ENCODE peak calls at places on chromosomes 7 and 10, in seven cellular contexts. One of them, this sample, is unnamed.

GRCh38 chr10:132292972-132293415 is 14.8 kb downstream of the STK32C start:
- DNase-seq in PC-9: no peak
- DNase-seq in CD4-positive, alpha-beta T cell: no peak
- DNase-seq in HL-60: no peak
- DNase-seq in fibroblast of lung: no peak
- DNase-seq in GM12865: no peak
- DNase-seq in astrocyte: no peak
- DNase-seq in this sample: no peak

GRCh38 chr7:130960208-130960988 is 226.4 kb upstream of the KLF14 start:
- DNase-seq in PC-9: peak
- DNase-seq in CD4-positive, alpha-beta T cell: peak
- DNase-seq in HL-60: peak
- DNase-seq in fibroblast of lung: peak
- DNase-seq in GM12865: peak
- DNase-seq in astrocyte: peak
- DNase-seq in this sample: peak

GRCh38 chr7:123624527-123625183 is 23.0 kb downstream of the ASB15 start:
- DNase-seq in PC-9: no peak
- DNase-seq in CD4-positive, alpha-beta T cell: peak
- DNase-seq in HL-60: peak
- DNase-seq in fibroblast of lung: no peak
- DNase-seq in GM12865: peak
- DNase-seq in astrocyte: no peak
- DNase-seq in this sample: peak

GRCh38 chr10:44674536-44674935 is 236.6 kb upstream of the TMEM72 start:
- DNase-seq in PC-9: no peak
- DNase-seq in CD4-positive, alpha-beta T cell: no peak
- DNase-seq in HL-60: no peak
- DNase-seq in fibroblast of lung: no peak
- DNase-seq in GM12865: no peak
- DNase-seq in astrocyte: no peak
- DNase-seq in this sample: no peak

GRCh38 chr10:95408148-95408930 is 117.5 kb upstream of the PDLIM1 start:
- DNase-seq in PC-9: peak
- DNase-seq in CD4-positive, alpha-beta T cell: no peak
- DNase-seq in HL-60: no peak
- DNase-seq in fibroblast of lung: no peak
- DNase-seq in GM12865: no peak
- DNase-seq in astrocyte: no peak
- DNase-seq in this sample: no peak

GRCh38 chr10:59561397-59562121 is 148.1 kb downstream of the SLC16A9 start:
- DNase-seq in PC-9: no peak
- DNase-seq in CD4-positive, alpha-beta T cell: no peak
- DNase-seq in HL-60: no peak
- DNase-seq in fibroblast of lung: peak
- DNase-seq in GM12865: no peak
- DNase-seq in astrocyte: peak
- DNase-seq in this sample: no peak

GRCh38 chr7:73533742-73534141 is 11.6 kb upstream of the BAZ1B start:
- DNase-seq in PC-9: no peak
- DNase-seq in CD4-positive, alpha-beta T cell: no peak
- DNase-seq in HL-60: no peak
- DNase-seq in fibroblast of lung: no peak
- DNase-seq in GM12865: no peak
- DNase-seq in astrocyte: no peak
- DNase-seq in this sample: no peak

GRCh38 chr10:4352566-4352961 is 473.4 kb upstream of the AKR1E2 start:
- DNase-seq in PC-9: no peak
- DNase-seq in CD4-positive, alpha-beta T cell: no peak
- DNase-seq in HL-60: no peak
- DNase-seq in fibroblast of lung: peak
- DNase-seq in GM12865: no peak
- DNase-seq in astrocyte: peak
- DNase-seq in this sample: no peak

GRCh38 chr10:124591123-124591495 is 129.5 kb downstream of the LHPP start:
- DNase-seq in PC-9: no peak
- DNase-seq in CD4-positive, alpha-beta T cell: no peak
- DNase-seq in HL-60: no peak
- DNase-seq in fibroblast of lung: no peak
- DNase-seq in GM12865: no peak
- DNase-seq in astrocyte: no peak
- DNase-seq in this sample: no peak

GRCh38 chr7:34991938-34992840 is 45.1 kb downstream of the DPY19L1 start:
- DNase-seq in PC-9: no peak
- DNase-seq in CD4-positive, alpha-beta T cell: no peak
- DNase-seq in HL-60: no peak
- DNase-seq in fibroblast of lung: peak
- DNase-seq in GM12865: peak
- DNase-seq in astrocyte: peak
- DNase-seq in this sample: peak

GRCh38 chr7:157574120-157574519 is 237.3 kb downstream of the DNAJB6 start:
- DNase-seq in PC-9: no peak
- DNase-seq in CD4-positive, alpha-beta T cell: no peak
- DNase-seq in HL-60: no peak
- DNase-seq in fibroblast of lung: no peak
- DNase-seq in GM12865: no peak
- DNase-seq in astrocyte: no peak
- DNase-seq in this sample: no peak

GRCh38 chr10:44233561-44234470 is 151.1 kb downstream of the CXCL12 start:
- DNase-seq in PC-9: no peak
- DNase-seq in CD4-positive, alpha-beta T cell: no peak
- DNase-seq in HL-60: no peak
- DNase-seq in fibroblast of lung: peak
- DNase-seq in GM12865: no peak
- DNase-seq in astrocyte: peak
- DNase-seq in this sample: no peak

GRCh38 chr10:3887885-3888476 is 103.0 kb upstream of the KLF6 start:
- DNase-seq in PC-9: peak
- DNase-seq in CD4-positive, alpha-beta T cell: peak
- DNase-seq in HL-60: no peak
- DNase-seq in fibroblast of lung: peak
- DNase-seq in GM12865: peak
- DNase-seq in astrocyte: peak
- DNase-seq in this sample: peak

GRCh38 chr10:130744631-130745030 is 566.9 kb downstream of the TCERG1L start:
- DNase-seq in PC-9: no peak
- DNase-seq in CD4-positive, alpha-beta T cell: no peak
- DNase-seq in HL-60: no peak
- DNase-seq in fibroblast of lung: no peak
- DNase-seq in GM12865: no peak
- DNase-seq in astrocyte: no peak
- DNase-seq in this sample: no peak

GRCh38 chr7:45500257-45500656 is 73.9 kb upstream of the ADCY1 start:
- DNase-seq in PC-9: no peak
- DNase-seq in CD4-positive, alpha-beta T cell: no peak
- DNase-seq in HL-60: no peak
- DNase-seq in fibroblast of lung: no peak
- DNase-seq in GM12865: no peak
- DNase-seq in astrocyte: no peak
- DNase-seq in this sample: no peak

GRCh38 chr7:47333959-47334358 is 248.0 kb downstream of the TNS3 start:
- DNase-seq in PC-9: no peak
- DNase-seq in CD4-positive, alpha-beta T cell: no peak
- DNase-seq in HL-60: no peak
- DNase-seq in fibroblast of lung: no peak
- DNase-seq in GM12865: no peak
- DNase-seq in astrocyte: no peak
- DNase-seq in this sample: no peak

GRCh38 chr7:139034855-139035587 is 821 bp downstream of the ZC3HAV1L start:
- DNase-seq in PC-9: no peak
- DNase-seq in CD4-positive, alpha-beta T cell: no peak
- DNase-seq in HL-60: no peak
- DNase-seq in fibroblast of lung: peak
- DNase-seq in GM12865: peak
- DNase-seq in astrocyte: peak
- DNase-seq in this sample: peak

GRCh38 chr7:111752022-111752582 is 189.8 kb upstream of the IMMP2L start:
- DNase-seq in PC-9: no peak
- DNase-seq in CD4-positive, alpha-beta T cell: peak
- DNase-seq in HL-60: peak
- DNase-seq in fibroblast of lung: peak
- DNase-seq in GM12865: peak
- DNase-seq in astrocyte: no peak
- DNase-seq in this sample: peak

GRCh38 chr7:49805686-49806085 is 32.2 kb downstream of the VWC2 start:
- DNase-seq in PC-9: no peak
- DNase-seq in CD4-positive, alpha-beta T cell: no peak
- DNase-seq in HL-60: no peak
- DNase-seq in fibroblast of lung: no peak
- DNase-seq in GM12865: no peak
- DNase-seq in astrocyte: no peak
- DNase-seq in this sample: no peak

GRCh38 chr7:49803812-49804211 is 30.4 kb downstream of the VWC2 start:
- DNase-seq in PC-9: no peak
- DNase-seq in CD4-positive, alpha-beta T cell: no peak
- DNase-seq in HL-60: no peak
- DNase-seq in fibroblast of lung: no peak
- DNase-seq in GM12865: no peak
- DNase-seq in astrocyte: no peak
- DNase-seq in this sample: no peak

GRCh38 chr7:49802600-49802999 is 29.2 kb downstream of the VWC2 start:
- DNase-seq in PC-9: no peak
- DNase-seq in CD4-positive, alpha-beta T cell: no peak
- DNase-seq in HL-60: no peak
- DNase-seq in fibroblast of lung: no peak
- DNase-seq in GM12865: no peak
- DNase-seq in astrocyte: no peak
- DNase-seq in this sample: no peak

GRCh38 chr7:49797987-49798660 is 24.7 kb downstream of the VWC2 start:
- DNase-seq in PC-9: no peak
- DNase-seq in CD4-positive, alpha-beta T cell: no peak
- DNase-seq in HL-60: no peak
- DNase-seq in fibroblast of lung: no peak
- DNase-seq in GM12865: no peak
- DNase-seq in astrocyte: no peak
- DNase-seq in this sample: no peak

GRCh38 chr7:49800031-49800430 is 26.6 kb downstream of the VWC2 start:
- DNase-seq in PC-9: no peak
- DNase-seq in CD4-positive, alpha-beta T cell: no peak
- DNase-seq in HL-60: no peak
- DNase-seq in fibroblast of lung: no peak
- DNase-seq in GM12865: no peak
- DNase-seq in astrocyte: no peak
- DNase-seq in this sample: no peak
- TF ChIP-seq CTCF in PC-9: no peak
- TF ChIP-seq CTCF in CD4-positive, alpha-beta T cell: no peak
- TF ChIP-seq CTCF in HL-60: no peak
- TF ChIP-seq CTCF in fibroblast of lung: no peak
- TF ChIP-seq CTCF in GM12865: no peak
- TF ChIP-seq CTCF in astrocyte: no peak
- TF ChIP-seq CTCF in this sample: no peak

GRCh38 chr10:72025400-72025799 is 61.2 kb downstream of the CHST3 start:
- DNase-seq in PC-9: no peak
- DNase-seq in CD4-positive, alpha-beta T cell: no peak
- DNase-seq in HL-60: no peak
- DNase-seq in fibroblast of lung: no peak
- DNase-seq in GM12865: no peak
- DNase-seq in astrocyte: no peak
- DNase-seq in this sample: no peak
- TF ChIP-seq CTCF in PC-9: no peak
- TF ChIP-seq CTCF in CD4-positive, alpha-beta T cell: no peak
- TF ChIP-seq CTCF in HL-60: no peak
- TF ChIP-seq CTCF in fibroblast of lung: no peak
- TF ChIP-seq CTCF in GM12865: no peak
- TF ChIP-seq CTCF in astrocyte: no peak
- TF ChIP-seq CTCF in this sample: no peak

DNA sequence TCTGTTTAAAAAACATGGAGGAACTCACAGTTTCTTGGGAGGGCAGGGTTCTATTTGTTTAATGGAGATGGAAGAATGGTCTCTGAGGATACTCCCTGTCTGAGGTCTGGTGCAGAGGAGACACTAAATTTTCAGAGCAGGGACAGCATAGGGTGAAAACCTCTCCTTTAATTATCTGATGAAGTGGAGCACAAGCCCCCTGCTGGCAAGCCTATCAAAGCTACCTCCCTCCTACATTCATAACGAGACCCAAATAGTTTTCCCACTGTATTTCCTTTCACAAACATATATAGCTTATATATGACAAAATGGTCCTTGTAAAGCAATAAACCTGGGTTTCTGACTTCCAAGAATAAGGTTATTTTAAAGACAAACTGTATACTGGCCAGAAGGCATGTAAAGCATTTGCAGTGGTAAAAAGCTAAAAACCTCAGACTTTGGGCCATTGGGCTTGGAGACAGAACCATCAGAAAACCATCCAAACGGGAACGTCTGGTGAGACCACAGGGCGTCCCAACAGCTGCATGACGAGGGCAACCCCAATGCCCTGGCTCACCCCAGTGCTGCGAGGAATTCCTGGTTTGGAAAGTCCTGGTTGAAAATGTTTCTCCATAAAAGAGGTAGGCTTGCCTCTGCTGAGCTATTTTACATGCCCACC is 201.3 kb downstream of the FANK1 start:
- DNase-seq in PC-9: no peak
- DNase-seq in CD4-positive, alpha-beta T cell: no peak
- DNase-seq in HL-60: no peak
- DNase-seq in fibroblast of lung: no peak
- DNase-seq in GM12865: no peak
- DNase-seq in astrocyte: peak
- DNase-seq in this sample: no peak
- TF ChIP-seq CTCF in PC-9: no peak
- TF ChIP-seq CTCF in CD4-positive, alpha-beta T cell: no peak
- TF ChIP-seq CTCF in HL-60: no peak
- TF ChIP-seq CTCF in fibroblast of lung: no peak
- TF ChIP-seq CTCF in GM12865: peak
- TF ChIP-seq CTCF in astrocyte: peak
- TF ChIP-seq CTCF in this sample: peak

DNA sequence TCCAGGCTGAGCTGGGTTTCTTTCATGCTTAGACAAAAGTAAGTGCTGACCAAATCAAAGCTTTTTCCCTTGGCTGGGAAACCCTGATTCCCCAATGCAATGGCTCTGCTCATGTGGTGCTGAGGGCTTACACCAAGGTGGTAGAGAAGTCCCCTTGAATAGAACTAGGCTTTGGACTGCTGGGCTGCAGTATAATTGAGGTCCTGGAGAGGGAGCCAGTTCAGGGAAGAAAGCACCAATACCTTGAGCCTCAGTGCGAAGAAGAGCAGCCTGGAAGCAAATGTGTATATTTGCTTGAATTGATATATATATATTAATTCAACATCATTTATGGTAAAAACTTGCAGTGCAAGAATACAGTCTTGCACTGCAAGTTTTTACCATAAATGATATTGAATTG is 391.1 kb downstream of the RPS24 start:
- DNase-seq in PC-9: no peak
- DNase-seq in CD4-positive, alpha-beta T cell: no peak
- DNase-seq in HL-60: no peak
- DNase-seq in fibroblast of lung: no peak
- DNase-seq in GM12865: peak
- DNase-seq in astrocyte: no peak
- DNase-seq in this sample: no peak
- TF ChIP-seq CTCF in PC-9: peak
- TF ChIP-seq CTCF in CD4-positive, alpha-beta T cell: no peak
- TF ChIP-seq CTCF in HL-60: peak
- TF ChIP-seq CTCF in fibroblast of lung: peak
- TF ChIP-seq CTCF in GM12865: peak
- TF ChIP-seq CTCF in astrocyte: peak
- TF ChIP-seq CTCF in this sample: no peak

GRCh38 chr10:114087255-114087654 is 43.6 kb downstream of the ADRB1 start:
- DNase-seq in PC-9: no peak
- DNase-seq in CD4-positive, alpha-beta T cell: no peak
- DNase-seq in HL-60: no peak
- DNase-seq in fibroblast of lung: no peak
- DNase-seq in GM12865: no peak
- DNase-seq in astrocyte: no peak
- DNase-seq in this sample: no peak
- TF ChIP-seq CTCF in PC-9: no peak
- TF ChIP-seq CTCF in CD4-positive, alpha-beta T cell: no peak
- TF ChIP-seq CTCF in HL-60: no peak
- TF ChIP-seq CTCF in fibroblast of lung: no peak
- TF ChIP-seq CTCF in GM12865: no peak
- TF ChIP-seq CTCF in astrocyte: no peak
- TF ChIP-seq CTCF in this sample: no peak

GRCh38 chr10:110208614-110209398 is 1.4 kb downstream of the MXI1 start:
- DNase-seq in PC-9: no peak
- DNase-seq in CD4-positive, alpha-beta T cell: no peak
- DNase-seq in HL-60: peak
- DNase-seq in fibroblast of lung: peak
- DNase-seq in GM12865: peak
- DNase-seq in astrocyte: no peak
- DNase-seq in this sample: peak
- TF ChIP-seq CTCF in PC-9: no peak
- TF ChIP-seq CTCF in CD4-positive, alpha-beta T cell: peak
- TF ChIP-seq CTCF in HL-60: no peak
- TF ChIP-seq CTCF in fibroblast of lung: peak
- TF ChIP-seq CTCF in GM12865: no peak
- TF ChIP-seq CTCF in astrocyte: peak
- TF ChIP-seq CTCF in this sample: no peak

This sample was measured in GM20000.